ENCODE peak calls at places on chromosome 1, in nine cellular contexts. A is fibroblast of lung, I is stomach, V is cardiac muscle cell, D is H9, H is mesenchymal stem cell, X is thoracic aorta, T is transverse colon, P is tibial artery. G is an unnamed sample.

GRCh38 chr1:110481968-110482623 is 31.1 kb downstream of the PROK1 start:
- DNase-seq in A (no peak), I (no peak), V (no peak), D (no peak), H (peak), X (no peak), T (no peak), P (no peak), G (no peak)

GRCh38 chr1:28171246-28171645 is 5.2 kb downstream of the PTAFR start:
- DNase-seq in A (no peak), I (no peak), V (no peak), D (no peak), H (no peak), X (no peak), T (no peak), P (no peak), G (no peak)

GRCh38 chr1:114340906-114341698 is 169.9 kb downstream of the TRIM33 start:
- DNase-seq in A (no peak), I (no peak), V (no peak), D (no peak), H (no peak), X (no peak), T (no peak), P (no peak), G (no peak)

GRCh38 chr1:47210666-47211065 is 20.8 kb upstream of the PDZK1IP1 start:
- DNase-seq in A (no peak), I (no peak), V (no peak), D (no peak), H (no peak), X (no peak), T (no peak), P (no peak), G (no peak)

GRCh38 chr1:178487070-178487615 is 9.6 kb downstream of the CLEC20A start:
- DNase-seq in A (no peak), I (no peak), V (no peak), D (no peak), H (no peak), X (no peak), T (no peak), P (no peak), G (no peak)

GRCh38 chr1:203126151-203126865 is 1.2 kb upstream of the ADORA1 start:
- DNase-seq in A (peak), I (no peak), V (peak), D (peak), H (peak), X (no peak), T (no peak), P (no peak), G (peak)

GRCh38 chr1:157377216-157377821 is 175.0 kb downstream of the FCRL5 start:
- DNase-seq in A (no peak), I (peak), V (peak), D (peak), H (peak), X (no peak), T (peak), P (no peak), G (no peak)

GRCh38 chr1:210586785-210587184 is 258.1 kb downstream of the HHAT start:
- DNase-seq in A (peak), I (no peak), V (no peak), D (no peak), H (no peak), X (no peak), T (no peak), P (no peak), G (no peak)

GRCh38 chr1:182080955-182081582 is 19.6 kb upstream of the ZNF648 start:
- DNase-seq in A (peak), I (no peak), V (peak), D (peak), H (peak), X (no peak), T (no peak), P (no peak), G (no peak)

GRCh38 chr1:150976401-150976821 is 1.8 kb upstream of the CERS2 start:
- DNase-seq in A (no peak), I (no peak), V (no peak), D (no peak), H (no peak), X (no peak), T (no peak), P (no peak), G (no peak)
- H3K27ac ChIP-seq in A (no peak), I (peak), V (no peak), D (no peak), H (no peak), X (peak), T (peak), P (peak), G (peak)

GRCh38 chr1:220880367-220880680 is 1.1 kb downstream of the HLX start:
- DNase-seq in A (no peak), I (no peak), V (no peak), D (no peak), H (no peak), X (no peak), T (no peak), P (no peak), G (no peak)
- H3K27ac ChIP-seq in A (peak), I (peak), V (no peak), D (no peak), H (peak), X (peak), T (peak), P (peak), G (peak)

GRCh38 chr1:235910357-235911299 is 43.9 kb upstream of the LYST start:
- DNase-seq in A (peak), I (peak), V (no peak), D (peak), H (peak), X (peak), T (no peak), P (peak), G (no peak)
- H3K27ac ChIP-seq in A (peak), I (peak), V (no peak), D (no peak), H (peak), X (peak), T (peak), P (peak), G (peak)

GRCh38 chr1:226973898-226974543 is 33.9 kb downstream of the COQ8A start:
- DNase-seq in A (peak), I (no peak), V (no peak), D (peak), H (peak), X (peak), T (peak), P (peak), G (peak)
- H3K27ac ChIP-seq in A (no peak), I (peak), V (peak), D (no peak), H (peak), X (peak), T (peak), P (peak), G (peak)

DNA sequence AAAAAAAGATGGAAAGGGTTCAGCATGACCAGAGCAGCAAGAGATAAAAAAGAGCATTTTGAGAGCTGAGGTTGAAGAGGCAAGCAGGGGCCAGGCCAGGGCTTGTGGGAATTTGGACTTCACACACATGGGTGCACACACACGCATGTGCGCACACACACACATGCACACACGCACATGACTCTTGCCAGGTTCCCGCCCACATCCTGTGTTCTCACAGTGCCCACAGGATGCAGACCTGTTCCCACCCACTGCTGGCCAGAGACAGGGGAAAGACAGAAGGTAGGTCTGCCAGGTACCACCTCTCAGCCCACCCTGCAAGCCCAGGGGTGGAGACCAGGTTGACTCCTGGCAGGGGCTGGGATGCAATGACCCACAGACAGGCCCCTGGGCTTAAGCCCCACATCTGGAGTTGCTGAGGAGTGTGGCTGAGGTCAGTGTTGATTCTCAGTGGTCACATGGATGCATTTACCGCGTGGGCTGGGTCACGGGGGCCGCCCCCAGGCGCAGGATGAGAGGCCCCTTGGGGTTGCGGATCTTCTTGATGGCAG is 4.4 kb downstream of the COL16A1 start:
- DNase-seq in A (no peak), I (no peak), V (no peak), D (no peak), H (no peak), X (no peak), T (no peak), P (no peak), G (no peak)
- H3K27ac ChIP-seq in A (no peak), I (no peak), V (no peak), D (no peak), H (no peak), X (peak), T (no peak), P (peak), G (peak)

GRCh38 chr1:198925575-198925974 is 286.7 kb downstream of the PTPRC start:
- DNase-seq in A (no peak), I (no peak), V (no peak), D (no peak), H (no peak), X (no peak), T (no peak), P (no peak), G (no peak)

GRCh38 chr1:198929111-198929604 is 290.3 kb downstream of the PTPRC start:
- DNase-seq in A (no peak), I (no peak), V (no peak), D (no peak), H (no peak), X (no peak), T (no peak), P (no peak), G (no peak)

GRCh38 chr1:198923940-198924339 is 285.1 kb downstream of the PTPRC start:
- DNase-seq in A (no peak), I (no peak), V (no peak), D (no peak), H (no peak), X (no peak), T (no peak), P (no peak), G (no peak)

GRCh38 chr1:198929961-198930599 is 291.2 kb downstream of the PTPRC start:
- DNase-seq in A (peak), I (no peak), V (no peak), D (no peak), H (peak), X (no peak), T (no peak), P (no peak), G (no peak)

DNA sequence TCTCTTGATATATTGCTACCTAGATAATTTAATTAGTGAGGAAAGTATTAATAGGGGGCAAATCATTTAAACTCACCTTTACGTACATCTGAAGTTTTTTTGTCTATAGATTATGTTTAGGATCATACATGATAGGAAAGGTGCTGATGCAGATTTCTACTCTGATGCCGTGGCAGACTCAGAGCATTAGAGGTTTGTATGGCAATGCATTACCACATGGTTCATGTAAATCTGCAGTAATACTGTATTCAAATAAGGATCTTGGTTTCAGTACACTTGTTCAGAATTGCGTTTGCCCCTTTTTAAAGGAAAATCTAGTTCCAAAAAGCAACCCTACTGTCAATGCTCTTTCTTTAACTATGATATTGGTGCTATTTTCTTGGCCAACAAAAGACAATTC is 288.3 kb downstream of the PTPRC start:
- DNase-seq in A (no peak), I (no peak), V (no peak), D (no peak), H (no peak), X (no peak), T (no peak), P (no peak), G (no peak)
- H3K27ac ChIP-seq in A (no peak), I (no peak), V (no peak), D (no peak), H (no peak), X (no peak), T (no peak), P (no peak), G (no peak)

GRCh38 chr1:204254031-204254661 is 40.4 kb upstream of the GOLT1A start:
- DNase-seq in A (no peak), I (peak), V (no peak), D (peak), H (peak), X (no peak), T (peak), P (peak), G (no peak)

GRCh38 chr1:204257446-204257845 is 43.7 kb upstream of the GOLT1A start:
- DNase-seq in A (no peak), I (no peak), V (no peak), D (no peak), H (no peak), X (no peak), T (no peak), P (no peak), G (no peak)

GRCh38 chr1:204256531-204256930 is 42.7 kb upstream of the GOLT1A start:
- DNase-seq in A (no peak), I (no peak), V (no peak), D (no peak), H (no peak), X (no peak), T (no peak), P (no peak), G (no peak)

GRCh38 chr1:204255225-204255624 is 41.4 kb upstream of the GOLT1A start:
- DNase-seq in A (no peak), I (no peak), V (no peak), D (peak), H (no peak), X (no peak), T (no peak), P (no peak), G (no peak)

GRCh38 chr1:204255966-204256365 is 42.2 kb upstream of the GOLT1A start:
- DNase-seq in A (peak), I (no peak), V (no peak), D (peak), H (peak), X (no peak), T (no peak), P (no peak), G (no peak)
- H3K27ac ChIP-seq in A (no peak), I (no peak), V (no peak), D (no peak), H (no peak), X (no peak), T (no peak), P (peak), G (no peak)

GRCh38 chr1:55552636-55553035 is 337.5 kb upstream of the USP24 start:
- DNase-seq in A (no peak), I (no peak), V (no peak), D (no peak), H (no peak), X (no peak), T (no peak), P (no peak), G (no peak)
- H3K27ac ChIP-seq in A (no peak), I (no peak), V (no peak), D (no peak), H (no peak), X (no peak), T (no peak), P (no peak), G (no peak)

DNA sequence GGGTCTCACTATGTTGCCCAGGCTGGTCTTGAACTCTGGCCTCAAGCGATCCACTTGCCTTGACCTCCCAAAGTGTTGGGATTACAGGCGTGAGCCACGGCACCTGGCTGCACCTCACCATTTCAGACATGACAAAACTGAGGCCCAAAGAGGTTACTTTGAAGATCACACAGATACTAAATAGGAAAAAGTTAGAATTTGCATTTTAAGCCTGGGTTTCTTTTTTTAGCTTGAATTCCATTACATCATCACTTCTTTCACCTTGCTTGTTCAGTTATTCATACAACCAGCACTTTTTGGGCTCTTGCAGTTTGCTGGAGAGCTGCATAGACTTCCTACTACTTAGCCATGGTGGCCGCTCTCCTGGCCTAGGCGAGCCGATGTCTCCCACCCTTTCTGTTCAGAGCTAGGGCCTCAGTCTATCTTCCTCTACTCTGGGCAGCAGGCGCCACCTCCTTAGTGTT is 16.3 kb upstream of the CD2 start:
- DNase-seq in A (no peak), I (no peak), V (no peak), D (no peak), H (no peak), X (no peak), T (no peak), P (no peak), G (no peak)
- H3K27ac ChIP-seq in A (no peak), I (peak), V (no peak), D (no peak), H (no peak), X (no peak), T (peak), P (no peak), G (no peak)

GRCh38 chr1:201695607-201696006 is 133.3 kb upstream of the IPO9 start:
- DNase-seq in A (no peak), I (no peak), V (no peak), D (no peak), H (no peak), X (no peak), T (no peak), P (no peak), G (no peak)

GRCh38 chr1:201694615-201695335 is 134.2 kb upstream of the IPO9 start:
- DNase-seq in A (no peak), I (no peak), V (no peak), D (no peak), H (no peak), X (no peak), T (no peak), P (no peak), G (no peak)

GRCh38 chr1:201697174-201697573 is 131.8 kb upstream of the IPO9 start:
- DNase-seq in A (no peak), I (no peak), V (no peak), D (no peak), H (no peak), X (no peak), T (no peak), P (no peak), G (no peak)

GRCh38 chr1:201693887-201694614 is 134.9 kb upstream of the IPO9 start:
- DNase-seq in A (no peak), I (no peak), V (no peak), D (peak), H (no peak), X (no peak), T (no peak), P (no peak), G (no peak)

GRCh38 chr1:201696217-201696761 is 132.7 kb upstream of the IPO9 start:
- DNase-seq in A (peak), I (peak), V (no peak), D (no peak), H (peak), X (peak), T (peak), P (peak), G (peak)
- H3K27ac ChIP-seq in A (peak), I (peak), V (no peak), D (no peak), H (peak), X (peak), T (peak), P (peak), G (no peak)

G was measured in coronary artery.